ENCODE peak calls at places on chromosomes 3 and 15, in five cellular contexts. One of them, this sample, is unnamed.

GRCh38 chr3:12954891-12955650 is 113.7 kb upstream of the RPL32 start:
- DNase-seq in mammary epithelial cell: peak; percentile 12
- DNase-seq in AG09309: no peak
- DNase-seq in hepatocyte: peak; percentile 49
- DNase-seq in astrocyte of the cerebellum: no peak
- DNase-seq in this sample: no peak

GRCh38 chr3:42229942-42230688 is 35.9 kb downstream of the CCK start:
- DNase-seq in astrocyte of the cerebellum: peak; percentile 20
- DNase-seq in mammary epithelial cell: peak; percentile 45
- DNase-seq in hepatocyte: peak; percentile 67
- DNase-seq in AG09309: peak; percentile 21
- DNase-seq in this sample: no peak

GRCh38 chr3:112333002-112333385 is at the start of gene CD200:
- DNase-seq in AG09309: no peak
- DNase-seq in mammary epithelial cell: peak; percentile 63
- DNase-seq in astrocyte of the cerebellum: peak; percentile 12
- DNase-seq in hepatocyte: peak; percentile 76
- DNase-seq in this sample: no peak

GRCh38 chr15:82047493-82048446 is 2.0 kb upstream of the MEX3B start:
- DNase-seq in astrocyte of the cerebellum: peak; percentile 9
- DNase-seq in mammary epithelial cell: peak; percentile 30
- DNase-seq in AG09309: no peak
- DNase-seq in hepatocyte: peak; percentile 56
- DNase-seq in this sample: no peak

GRCh38 chr3:83928391-83928790 is 1030.4 kb upstream of the CADM2 start:
- DNase-seq in AG09309: no peak
- DNase-seq in mammary epithelial cell: no peak
- DNase-seq in astrocyte of the cerebellum: no peak
- DNase-seq in hepatocyte: peak; percentile 43
- DNase-seq in this sample: no peak

GRCh38 chr15:78873796-78874761 is 1.4 kb downstream of the MORF4L1 start:
- DNase-seq in mammary epithelial cell: peak; percentile 16
- DNase-seq in AG09309: no peak
- DNase-seq in hepatocyte: peak; percentile 27
- DNase-seq in astrocyte of the cerebellum: no peak
- DNase-seq in this sample: no peak

GRCh38 chr3:27360113-27361078 is 8.8 kb downstream of the NEK10 start:
- DNase-seq in mammary epithelial cell: peak; percentile 38
- DNase-seq in hepatocyte: peak; percentile 70
- DNase-seq in AG09309: no peak
- DNase-seq in astrocyte of the cerebellum: no peak
- DNase-seq in this sample: no peak

GRCh38 chr3:73148207-73148606 is 86.7 kb downstream of the EBLN2 start:
- DNase-seq in hepatocyte: no peak
- DNase-seq in mammary epithelial cell: no peak
- DNase-seq in astrocyte of the cerebellum: no peak
- DNase-seq in AG09309: no peak
- DNase-seq in this sample: no peak

GRCh38 chr15:101277038-101277822 is at the start of gene SELENOS:
- DNase-seq in astrocyte of the cerebellum: peak; percentile 57
- DNase-seq in AG09309: no peak
- DNase-seq in mammary epithelial cell: peak; percentile 89
- DNase-seq in hepatocyte: peak; percentile 97
- DNase-seq in this sample: no peak

GRCh38 chr3:101994386-101994785 is 145.1 kb downstream of the NFKBIZ start:
- DNase-seq in astrocyte of the cerebellum: no peak
- DNase-seq in AG09309: no peak
- DNase-seq in mammary epithelial cell: peak; percentile 91
- DNase-seq in hepatocyte: no peak
- DNase-seq in this sample: no peak

GRCh38 chr15:85429522-85429921 is 49.1 kb downstream of the AKAP13 start:
- DNase-seq in astrocyte of the cerebellum: no peak
- DNase-seq in hepatocyte: no peak
- DNase-seq in AG09309: no peak
- DNase-seq in mammary epithelial cell: no peak
- DNase-seq in this sample: no peak

GRCh38 chr15:85423256-85423655 is 42.9 kb downstream of the AKAP13 start:
- DNase-seq in astrocyte of the cerebellum: no peak
- DNase-seq in AG09309: no peak
- DNase-seq in hepatocyte: no peak
- DNase-seq in mammary epithelial cell: no peak
- DNase-seq in this sample: no peak

GRCh38 chr15:85424154-85424553 is 43.8 kb downstream of the AKAP13 start:
- DNase-seq in hepatocyte: no peak
- DNase-seq in AG09309: no peak
- DNase-seq in mammary epithelial cell: no peak
- DNase-seq in astrocyte of the cerebellum: no peak
- DNase-seq in this sample: no peak

GRCh38 chr15:85430406-85431204 is 50.2 kb downstream of the AKAP13 start:
- DNase-seq in AG09309: no peak
- DNase-seq in astrocyte of the cerebellum: no peak
- DNase-seq in mammary epithelial cell: peak; percentile 68
- DNase-seq in hepatocyte: no peak
- DNase-seq in this sample: peak; percentile 70

DNA sequence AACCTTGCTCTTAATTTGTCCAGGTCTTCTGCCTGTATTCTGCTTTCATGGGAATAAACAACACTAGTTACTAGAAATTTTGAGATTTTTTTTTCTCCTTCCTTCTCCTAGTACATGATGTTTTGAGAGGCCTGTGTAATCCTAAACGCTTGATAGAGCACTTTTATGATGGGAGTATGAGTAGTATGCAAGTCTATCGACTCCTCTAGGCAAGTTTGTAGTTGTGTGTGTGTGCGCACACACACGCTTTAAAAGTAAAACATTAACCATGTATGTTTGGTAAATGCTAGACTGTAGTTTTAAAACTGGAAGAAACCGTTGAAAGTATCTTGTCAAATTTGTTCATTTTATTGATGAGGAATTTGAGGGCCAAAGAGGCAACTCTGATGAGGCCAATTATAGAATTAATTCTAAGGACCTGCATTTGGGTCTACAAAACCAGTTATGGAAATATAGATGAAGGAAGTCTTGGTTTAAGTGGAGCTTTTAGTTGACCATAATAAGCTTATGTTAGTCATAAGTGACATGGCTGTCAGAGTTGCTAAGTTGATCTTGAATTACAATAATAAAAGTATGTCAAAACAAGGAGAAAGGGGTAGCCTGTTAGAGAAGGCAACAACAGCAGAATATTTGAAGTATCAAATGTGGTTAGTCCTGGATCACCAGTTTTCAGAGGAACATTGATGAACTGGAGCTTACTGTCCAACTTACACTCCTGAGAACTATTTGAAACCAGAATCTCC is 47.1 kb downstream of the AKAP13 start:
- DNase-seq in hepatocyte: no peak
- DNase-seq in AG09309: no peak
- DNase-seq in mammary epithelial cell: no peak
- DNase-seq in astrocyte of the cerebellum: no peak
- DNase-seq in this sample: no peak
- H3K4me3 ChIP-seq in hepatocyte: no peak overlapping the region
- H3K4me3 ChIP-seq in AG09309: no peak overlapping the region
- H3K4me3 ChIP-seq in mammary epithelial cell: no peak overlapping the region
- H3K4me3 ChIP-seq in astrocyte of the cerebellum: no peak overlapping the region
- H3K4me3 ChIP-seq in this sample: no peak overlapping the region

GRCh38 chr3:77814845-77815244 is 774.9 kb downstream of the ROBO2 start:
- DNase-seq in hepatocyte: no peak
- DNase-seq in astrocyte of the cerebellum: no peak
- DNase-seq in AG09309: no peak
- DNase-seq in mammary epithelial cell: no peak
- DNase-seq in this sample: no peak

GRCh38 chr3:77816470-77816869 is 776.6 kb downstream of the ROBO2 start:
- DNase-seq in hepatocyte: no peak
- DNase-seq in AG09309: peak; percentile 7
- DNase-seq in mammary epithelial cell: no peak
- DNase-seq in astrocyte of the cerebellum: no peak
- DNase-seq in this sample: no peak

GRCh38 chr3:77815467-77815866 is 775.6 kb downstream of the ROBO2 start:
- DNase-seq in mammary epithelial cell: no peak
- DNase-seq in AG09309: no peak
- DNase-seq in hepatocyte: no peak
- DNase-seq in astrocyte of the cerebellum: no peak
- DNase-seq in this sample: no peak
- TF ChIP-seq CTCF in mammary epithelial cell: peak; percentile 51
- TF ChIP-seq CTCF in AG09309: peak; percentile 44
- TF ChIP-seq CTCF in hepatocyte: peak; percentile 29
- TF ChIP-seq CTCF in astrocyte of the cerebellum: peak; percentile 14
- TF ChIP-seq CTCF in this sample: no peak

DNA sequence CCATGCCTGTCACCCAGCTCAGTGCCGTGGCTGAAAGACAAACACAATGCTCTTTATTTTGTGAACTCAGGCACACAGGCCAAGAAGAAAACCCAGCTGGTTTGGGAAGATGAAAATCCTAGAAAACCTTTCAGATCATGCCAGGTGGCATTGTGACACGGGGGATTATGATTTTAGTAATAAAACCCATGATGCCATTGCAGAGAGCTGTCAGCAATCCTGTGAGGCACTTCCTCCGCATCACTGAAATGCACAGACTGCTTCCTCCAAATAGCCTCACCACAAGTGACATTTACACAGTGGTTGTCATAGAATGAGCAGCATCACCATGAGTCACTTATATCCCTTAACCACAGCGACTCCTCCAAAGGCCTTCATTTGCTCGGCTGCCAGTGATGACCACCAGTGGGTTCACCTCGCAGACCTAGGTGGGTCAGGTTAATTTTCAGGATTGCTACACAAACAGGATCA is 22.7 kb downstream of the ABHD6 start:
- DNase-seq in astrocyte of the cerebellum: peak; percentile 34
- DNase-seq in mammary epithelial cell: peak; percentile 35
- DNase-seq in hepatocyte: no peak
- DNase-seq in AG09309: peak; percentile 37
- DNase-seq in this sample: no peak
- H3K4me3 ChIP-seq in astrocyte of the cerebellum: no peak overlapping the region
- H3K4me3 ChIP-seq in mammary epithelial cell: no peak overlapping the region
- H3K4me3 ChIP-seq in hepatocyte: no peak overlapping the region
- H3K4me3 ChIP-seq in AG09309: no peak overlapping the region
- H3K4me3 ChIP-seq in this sample: no peak overlapping the region

DNA sequence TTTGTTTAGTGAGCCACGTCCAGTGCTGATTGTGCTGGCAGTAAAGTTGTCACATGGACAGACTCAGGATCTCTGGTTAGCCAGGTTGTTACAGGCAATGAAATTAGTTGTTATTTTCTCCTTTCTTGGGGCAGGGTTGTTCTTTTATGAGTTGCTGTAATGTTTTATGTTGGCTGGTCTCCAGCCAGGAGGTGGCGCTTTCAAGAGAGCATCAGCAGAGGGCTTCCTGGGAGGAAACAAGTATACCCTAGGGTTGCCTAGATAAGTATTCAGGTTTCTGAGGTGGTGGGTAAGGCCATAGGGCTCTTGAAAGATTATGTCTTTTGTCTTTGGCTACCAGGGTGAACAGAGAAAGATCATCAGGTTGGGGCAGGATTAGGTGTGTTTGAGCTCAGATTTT is 14.5 kb upstream of the CFAP20DC start:
- DNase-seq in hepatocyte: no peak
- DNase-seq in mammary epithelial cell: no peak
- DNase-seq in astrocyte of the cerebellum: no peak
- DNase-seq in AG09309: no peak
- DNase-seq in this sample: no peak
- TF ChIP-seq CTCF in hepatocyte: peak; percentile 4
- TF ChIP-seq CTCF in mammary epithelial cell: peak; percentile 11
- TF ChIP-seq CTCF in astrocyte of the cerebellum: no peak
- TF ChIP-seq CTCF in AG09309: peak; percentile 3
- TF ChIP-seq CTCF in this sample: peak; percentile 52